ENCODE peak calls at places on chromosomes 4 and X, in five cellular contexts. One of them, this sample, is unnamed.

GRCh38 chr4:24067781-24068193 is 177.9 kb upstream of the PPARGC1A start:
- DNase-seq in fibroblast of lung: peak
- DNase-seq in tibial nerve: peak
- DNase-seq in spleen: no peak
- DNase-seq in HL-60: no peak
- DNase-seq in this sample: peak

GRCh38 chr4:38562751-38563198 is 101.2 kb upstream of the KLF3 start:
- DNase-seq in fibroblast of lung: peak
- DNase-seq in tibial nerve: peak
- DNase-seq in HL-60: peak
- DNase-seq in spleen: no peak
- DNase-seq in this sample: peak

GRCh38 chrX:21655901-21656586 is 2.1 kb downstream of the KLHL34 start:
- DNase-seq in HL-60: no peak
- DNase-seq in fibroblast of lung: no peak
- DNase-seq in spleen: peak
- DNase-seq in tibial nerve: no peak
- DNase-seq in this sample: no peak

GRCh38 chr4:79209822-79210635 is 115.8 kb downstream of the NAA11 start:
- DNase-seq in tibial nerve: no peak
- DNase-seq in HL-60: peak
- DNase-seq in spleen: peak
- DNase-seq in fibroblast of lung: no peak
- DNase-seq in this sample: peak

GRCh38 chrX:105653891-105654290 is 168.4 kb upstream of the NRK start:
- DNase-seq in spleen: no peak
- DNase-seq in tibial nerve: no peak
- DNase-seq in HL-60: no peak
- DNase-seq in fibroblast of lung: peak
- DNase-seq in this sample: peak

GRCh38 chr4:98261291-98262271 is at the start of gene RAP1GDS1:
- DNase-seq in HL-60: peak
- DNase-seq in fibroblast of lung: peak
- DNase-seq in spleen: peak
- DNase-seq in tibial nerve: peak
- DNase-seq in this sample: peak

GRCh38 chr4:153159728-153160221 is 44.5 kb upstream of the TRIM2 start:
- DNase-seq in fibroblast of lung: peak
- DNase-seq in tibial nerve: no peak
- DNase-seq in spleen: no peak
- DNase-seq in HL-60: no peak
- DNase-seq in this sample: peak

GRCh38 chr4:53854991-53855885 is 209.2 kb downstream of the CHIC2 start:
- DNase-seq in tibial nerve: no peak
- DNase-seq in fibroblast of lung: peak
- DNase-seq in HL-60: peak
- DNase-seq in spleen: no peak
- DNase-seq in this sample: peak

GRCh38 chrX:47194388-47194787 is 759 bp downstream of the UBA1 start:
- DNase-seq in tibial nerve: no peak
- DNase-seq in spleen: no peak
- DNase-seq in fibroblast of lung: no peak
- DNase-seq in HL-60: no peak
- DNase-seq in this sample: no peak

GRCh38 chrX:13875572-13875971 is 58.7 kb upstream of the GPM6B start:
- DNase-seq in spleen: no peak
- DNase-seq in HL-60: no peak
- DNase-seq in fibroblast of lung: no peak
- DNase-seq in tibial nerve: no peak
- DNase-seq in this sample: no peak

GRCh38 chr4:11073621-11074051 is 355.1 kb downstream of the HS3ST1 start:
- DNase-seq in spleen: no peak
- DNase-seq in fibroblast of lung: peak
- DNase-seq in tibial nerve: peak
- DNase-seq in HL-60: no peak
- DNase-seq in this sample: peak

GRCh38 chr4:102632236-102632635 is 128.5 kb downstream of the MANBA start:
- DNase-seq in tibial nerve: no peak
- DNase-seq in spleen: no peak
- DNase-seq in fibroblast of lung: no peak
- DNase-seq in HL-60: no peak
- DNase-seq in this sample: peak

GRCh38 chr4:32268949-32269348 is 1548.8 kb downstream of the PCDH7 start:
- DNase-seq in tibial nerve: no peak
- DNase-seq in HL-60: no peak
- DNase-seq in fibroblast of lung: peak
- DNase-seq in spleen: no peak
- DNase-seq in this sample: peak

GRCh38 chr4:153341575-153342090 is 2.9 kb upstream of the MND1 start:
- DNase-seq in spleen: no peak
- DNase-seq in fibroblast of lung: no peak
- DNase-seq in HL-60: no peak
- DNase-seq in tibial nerve: no peak
- DNase-seq in this sample: peak

GRCh38 chrX:132612990-132613564 is 124.2 kb upstream of the MBNL3 start:
- DNase-seq in fibroblast of lung: peak
- DNase-seq in tibial nerve: peak
- DNase-seq in spleen: peak
- DNase-seq in HL-60: no peak
- DNase-seq in this sample: peak

GRCh38 chr4:132827522-132827921 is 321.6 kb upstream of the PCDH10 start:
- DNase-seq in spleen: no peak
- DNase-seq in HL-60: no peak
- DNase-seq in fibroblast of lung: no peak
- DNase-seq in tibial nerve: no peak
- DNase-seq in this sample: no peak

GRCh38 chrX:39377171-39377570 is 575.9 kb downstream of the MID1IP1 start:
- DNase-seq in HL-60: no peak
- DNase-seq in tibial nerve: no peak
- DNase-seq in spleen: no peak
- DNase-seq in fibroblast of lung: no peak
- DNase-seq in this sample: no peak

GRCh38 chr4:3677671-3678070 is 88.5 kb upstream of the ADRA2C start:
- DNase-seq in tibial nerve: no peak
- DNase-seq in spleen: peak
- DNase-seq in HL-60: no peak
- DNase-seq in fibroblast of lung: no peak
- DNase-seq in this sample: no peak
- TF ChIP-seq CTCF in tibial nerve: no peak
- TF ChIP-seq CTCF in spleen: no peak
- TF ChIP-seq CTCF in HL-60: no peak
- TF ChIP-seq CTCF in fibroblast of lung: no peak
- TF ChIP-seq CTCF in this sample: no peak

GRCh38 chrX:11765449-11765848 is 7.4 kb downstream of the MSL3 start:
- DNase-seq in fibroblast of lung: no peak
- DNase-seq in spleen: no peak
- DNase-seq in HL-60: no peak
- DNase-seq in tibial nerve: no peak
- DNase-seq in this sample: no peak
- H3K4me3 ChIP-seq in fibroblast of lung: no peak
- H3K4me3 ChIP-seq in spleen: no peak
- H3K4me3 ChIP-seq in HL-60: no peak
- H3K4me3 ChIP-seq in tibial nerve: no peak
- H3K4me3 ChIP-seq in this sample: no peak

GRCh38 chrX:150308532-150309157 is 54.5 kb upstream of the MAMLD1 start:
- DNase-seq in HL-60: no peak
- DNase-seq in fibroblast of lung: no peak
- DNase-seq in spleen: no peak
- DNase-seq in tibial nerve: no peak
- DNase-seq in this sample: no peak
- TF ChIP-seq CTCF in HL-60: no peak
- TF ChIP-seq CTCF in fibroblast of lung: no peak
- TF ChIP-seq CTCF in spleen: no peak
- TF ChIP-seq CTCF in tibial nerve: no peak
- TF ChIP-seq CTCF in this sample: no peak

DNA sequence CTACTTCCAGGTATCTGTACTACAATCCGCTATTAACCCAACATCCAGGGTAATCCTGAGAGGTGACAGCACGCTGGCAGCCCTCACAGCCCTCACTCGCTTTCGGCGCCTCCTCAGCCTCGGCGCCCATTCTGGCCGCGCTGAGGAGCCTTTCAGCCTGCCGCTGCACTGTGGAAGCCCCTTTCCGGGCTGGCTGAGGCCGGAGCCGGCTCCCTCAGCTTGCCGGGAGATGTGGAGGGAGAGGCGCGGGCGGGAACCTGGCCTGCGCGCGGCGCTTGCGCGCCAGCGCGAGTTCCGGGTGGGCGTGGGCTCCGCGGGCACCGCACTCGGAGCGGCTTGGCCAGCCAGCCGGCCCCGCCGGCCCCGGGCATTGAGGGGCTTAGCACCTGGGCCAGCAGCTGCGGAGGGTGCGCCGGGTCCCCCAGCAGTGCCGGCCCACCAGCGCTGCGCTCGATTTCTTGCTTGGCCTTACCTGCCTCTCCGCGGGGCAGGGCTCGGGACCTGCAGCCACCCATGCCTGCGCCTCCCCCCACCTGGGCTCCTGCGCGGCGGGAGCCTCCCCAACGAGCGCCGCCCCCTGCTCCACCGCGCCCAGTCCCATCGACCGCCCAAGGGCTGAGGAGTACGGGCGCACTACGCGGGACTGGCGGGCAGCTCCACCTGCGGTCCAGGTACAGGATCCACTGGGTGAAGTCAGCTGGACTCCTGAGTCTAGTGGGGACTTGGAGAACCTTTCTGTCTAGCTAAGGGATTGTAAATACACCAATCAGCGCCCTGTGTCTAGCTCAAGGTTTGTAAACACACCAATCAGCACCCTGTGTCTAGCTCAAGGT is 87.3 kb downstream of the PRSS12 start:
- DNase-seq in spleen: peak
- DNase-seq in HL-60: no peak
- DNase-seq in tibial nerve: no peak
- DNase-seq in fibroblast of lung: no peak
- DNase-seq in this sample: peak
- H3K4me3 ChIP-seq in spleen: peak
- H3K4me3 ChIP-seq in HL-60: peak
- H3K4me3 ChIP-seq in tibial nerve: peak
- H3K4me3 ChIP-seq in fibroblast of lung: peak
- H3K4me3 ChIP-seq in this sample: peak

DNA sequence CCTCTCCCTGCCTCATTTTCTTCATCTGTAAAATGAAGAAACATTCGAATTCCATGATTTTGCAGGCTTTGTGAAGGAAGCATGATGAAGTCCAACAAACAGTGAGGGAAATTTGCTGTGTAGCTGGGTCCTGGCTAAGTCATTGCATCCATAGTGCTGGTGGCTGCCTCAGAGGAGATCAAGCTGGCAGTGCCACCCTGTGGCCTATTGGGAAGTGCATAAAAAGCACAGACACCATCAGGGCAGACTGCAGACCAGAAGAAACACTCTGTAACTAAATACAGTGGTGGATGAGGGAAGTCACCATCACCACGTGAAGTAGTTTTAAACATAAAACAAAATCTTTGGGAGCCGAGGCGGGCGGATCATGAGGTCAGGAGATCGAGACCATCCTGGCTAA is 40.7 kb upstream of the DDX3X start:
- DNase-seq in HL-60: no peak
- DNase-seq in spleen: no peak
- DNase-seq in tibial nerve: no peak
- DNase-seq in fibroblast of lung: no peak
- DNase-seq in this sample: peak
- TF ChIP-seq CTCF in HL-60: no peak
- TF ChIP-seq CTCF in spleen: no peak
- TF ChIP-seq CTCF in tibial nerve: no peak
- TF ChIP-seq CTCF in fibroblast of lung: no peak
- TF ChIP-seq CTCF in this sample: peak

GRCh38 chrX:115017455-115017854 is at the start of gene IL13RA2:
- DNase-seq in HL-60: no peak
- DNase-seq in spleen: no peak
- DNase-seq in fibroblast of lung: peak
- DNase-seq in tibial nerve: no peak
- DNase-seq in this sample: peak
- H3K4me3 ChIP-seq in HL-60: no peak
- H3K4me3 ChIP-seq in spleen: no peak
- H3K4me3 ChIP-seq in fibroblast of lung: no peak
- H3K4me3 ChIP-seq in tibial nerve: no peak
- H3K4me3 ChIP-seq in this sample: peak

DNA sequence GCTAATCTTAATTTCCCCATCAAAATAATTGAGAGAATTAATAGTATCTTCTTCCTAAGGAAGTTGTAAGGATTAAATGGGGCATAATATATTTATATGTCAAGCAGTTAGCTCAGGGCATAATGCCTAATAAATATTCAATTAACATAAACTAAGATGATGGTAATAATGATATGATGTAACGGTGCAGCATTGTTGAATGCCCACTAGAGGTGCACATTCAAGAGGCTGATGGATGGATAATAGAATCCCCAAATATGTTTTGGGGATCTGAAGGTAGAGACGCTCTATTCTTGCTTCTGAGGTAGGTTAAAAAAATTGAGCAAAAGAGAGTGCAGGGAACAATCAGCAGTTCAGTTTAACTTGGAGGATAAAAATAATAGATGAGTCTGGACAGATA is 37.1 kb downstream of the ATOH1 start:
- DNase-seq in spleen: no peak
- DNase-seq in HL-60: no peak
- DNase-seq in fibroblast of lung: no peak
- DNase-seq in tibial nerve: no peak
- DNase-seq in this sample: no peak
- TF ChIP-seq CTCF in spleen: no peak
- TF ChIP-seq CTCF in HL-60: no peak
- TF ChIP-seq CTCF in fibroblast of lung: no peak
- TF ChIP-seq CTCF in tibial nerve: no peak
- TF ChIP-seq CTCF in this sample: no peak

This sample was measured in fibroblast of pulmonary artery.